ENCODE peak calls at places on chromosomes 16 and 17, in five cellular contexts. F is A549, S is cortex of kidney, T is NCI-H748 treated with DMSO at 0.1 percent for 48 hours, L is B cell. B is an unnamed sample.

GRCh38 chr16:2507052-2507678 is 6.6 kb upstream of the ATP6V0C start:
- DNase-seq in F (no peak), S (no peak), T (no peak), L (peak; percentile 85), B (peak; percentile 32)

GRCh38 chr16:7405166-7405565 is 72.5 kb downstream of the RBFOX1 start:
- DNase-seq in F (peak; percentile 8), S (no peak), T (peak; percentile 76), L (no peak), B (no peak)

GRCh38 chr16:57775661-57776469 is 26.4 kb downstream of the KIFC3 start:
- DNase-seq in F (peak; percentile 60), S (no peak), T (peak; percentile 36), L (no peak), B (no peak)

GRCh38 chr17:50115744-50116143 is 14.2 kb downstream of the SAMD14 start:
- DNase-seq in F (no peak), S (no peak), T (no peak), L (no peak), B (no peak)

GRCh38 chr17:59277031-59277430 is 54.4 kb upstream of the YPEL2 start:
- DNase-seq in F (no peak), S (no peak), T (no peak), L (no peak), B (no peak)

GRCh38 chr17:75124041-75124818 is 7.3 kb downstream of the NT5C start:
- DNase-seq in F (peak; percentile 100), S (no peak), T (no peak), L (no peak), B (no peak)

GRCh38 chr17:3972281-3972731 is 8.1 kb upstream of the ATP2A3 start:
- DNase-seq in F (no peak), S (no peak), T (no peak), L (no peak), B (no peak)

GRCh38 chr17:57670769-57671545 is 74.1 kb downstream of the CCDC182 start:
- DNase-seq in F (no peak), S (no peak), T (no peak), L (no peak), B (no peak)

GRCh38 chr16:75282811-75283281 is 31.4 kb upstream of the BCAR1 start:
- DNase-seq in F (no peak), S (no peak), T (no peak), L (no peak), B (no peak)

GRCh38 chr17:2710075-2710803 is 1.3 kb downstream of the CLUH start:
- DNase-seq in F (no peak), S (no peak), T (no peak), L (no peak), B (no peak)

GRCh38 chr17:7439462-7440112 is at the start of gene FGF11:
- DNase-seq in F (no peak), S (no peak), T (no peak), L (no peak), B (no peak)

GRCh38 chr16:69234460-69234859 is 47.5 kb downstream of the SNTB2 start:
- DNase-seq in F (no peak), S (no peak), T (no peak), L (no peak), B (no peak)

GRCh38 chr17:44004761-44005526 is 522 bp downstream of the NAGS start:
- DNase-seq in F (no peak), S (no peak), T (no peak), L (no peak), B (no peak)